ENCODE peak calls at places on chromosomes 6 and 20, in seven cellular contexts. One of them, this sample, is unnamed. For H3K9me3, the result is how much of the 10 kb centered on the place peaks cover.

GRCh38 chr6:26493258-26493657 is 6.8 kb upstream of the BTN1A1 start:
- DNase-seq in OCI-LY7: peak
- DNase-seq in endothelial cell of umbilical vein: peak
- DNase-seq in esophagus squamous epithelium: no peak
- DNase-seq in pancreas: no peak
- DNase-seq in SK-N-SH: no peak
- DNase-seq in A549: peak
- DNase-seq in this sample: no peak

GRCh38 chr6:36523936-36524499 is 23.3 kb downstream of the STK38 start:
- DNase-seq in OCI-LY7: no peak
- DNase-seq in endothelial cell of umbilical vein: no peak
- DNase-seq in esophagus squamous epithelium: no peak
- DNase-seq in pancreas: no peak
- DNase-seq in SK-N-SH: no peak
- DNase-seq in A549: no peak
- DNase-seq in this sample: no peak

GRCh38 chr6:137817219-137817618 is 49.8 kb upstream of the TNFAIP3 start:
- DNase-seq in OCI-LY7: no peak
- DNase-seq in endothelial cell of umbilical vein: no peak
- DNase-seq in esophagus squamous epithelium: no peak
- DNase-seq in pancreas: no peak
- DNase-seq in SK-N-SH: no peak
- DNase-seq in A549: no peak
- DNase-seq in this sample: no peak

GRCh38 chr6:121595646-121596045 is 160.2 kb downstream of the GJA1 start:
- DNase-seq in OCI-LY7: no peak
- DNase-seq in endothelial cell of umbilical vein: no peak
- DNase-seq in esophagus squamous epithelium: no peak
- DNase-seq in pancreas: no peak
- DNase-seq in SK-N-SH: no peak
- DNase-seq in A549: no peak
- DNase-seq in this sample: no peak

GRCh38 chr6:77292564-77293546 is 170.4 kb downstream of the HTR1B start:
- DNase-seq in OCI-LY7: no peak
- DNase-seq in endothelial cell of umbilical vein: peak
- DNase-seq in esophagus squamous epithelium: no peak
- DNase-seq in pancreas: no peak
- DNase-seq in SK-N-SH: no peak
- DNase-seq in A549: peak
- DNase-seq in this sample: peak

GRCh38 chr6:100549406-100550167 is 84.9 kb upstream of the SIM1 start:
- DNase-seq in OCI-LY7: no peak
- DNase-seq in endothelial cell of umbilical vein: no peak
- DNase-seq in esophagus squamous epithelium: no peak
- DNase-seq in pancreas: no peak
- DNase-seq in SK-N-SH: no peak
- DNase-seq in A549: no peak
- DNase-seq in this sample: no peak

GRCh38 chr6:159110748-159111147 is 58.5 kb upstream of the FNDC1 start:
- DNase-seq in OCI-LY7: peak
- DNase-seq in endothelial cell of umbilical vein: no peak
- DNase-seq in esophagus squamous epithelium: no peak
- DNase-seq in pancreas: no peak
- DNase-seq in SK-N-SH: no peak
- DNase-seq in A549: no peak
- DNase-seq in this sample: no peak

GRCh38 chr20:58231678-58232077 is 3.2 kb upstream of the ANKRD60 start:
- DNase-seq in OCI-LY7: peak
- DNase-seq in endothelial cell of umbilical vein: no peak
- DNase-seq in esophagus squamous epithelium: no peak
- DNase-seq in pancreas: no peak
- DNase-seq in SK-N-SH: peak
- DNase-seq in A549: peak
- DNase-seq in this sample: no peak

GRCh38 chr20:2658414-2659354 is 5.3 kb downstream of the IDH3B start:
- DNase-seq in OCI-LY7: no peak
- DNase-seq in endothelial cell of umbilical vein: no peak
- DNase-seq in esophagus squamous epithelium: no peak
- DNase-seq in pancreas: no peak
- DNase-seq in SK-N-SH: no peak
- DNase-seq in A549: peak
- DNase-seq in this sample: no peak

GRCh38 chr6:37491830-37492208 is 7.9 kb downstream of the CCDC167 start:
- DNase-seq in OCI-LY7: no peak
- DNase-seq in endothelial cell of umbilical vein: no peak
- DNase-seq in esophagus squamous epithelium: no peak
- DNase-seq in pancreas: no peak
- DNase-seq in SK-N-SH: no peak
- DNase-seq in A549: no peak
- DNase-seq in this sample: no peak

GRCh38 chr20:41205313-41205712 is 68.0 kb downstream of the PLCG1 start:
- DNase-seq in OCI-LY7: no peak
- DNase-seq in endothelial cell of umbilical vein: no peak
- DNase-seq in esophagus squamous epithelium: no peak
- DNase-seq in pancreas: no peak
- DNase-seq in SK-N-SH: no peak
- DNase-seq in A549: no peak
- DNase-seq in this sample: no peak

GRCh38 chr6:62775427-62776022 is 435.7 kb upstream of the FKBP1C start:
- DNase-seq in OCI-LY7: peak
- DNase-seq in endothelial cell of umbilical vein: no peak
- DNase-seq in esophagus squamous epithelium: no peak
- DNase-seq in pancreas: no peak
- DNase-seq in SK-N-SH: peak
- DNase-seq in A549: peak
- DNase-seq in this sample: no peak

GRCh38 chr6:111743859-111744692 is 129.2 kb downstream of the FYN start:
- DNase-seq in OCI-LY7: no peak
- DNase-seq in endothelial cell of umbilical vein: no peak
- DNase-seq in esophagus squamous epithelium: no peak
- DNase-seq in pancreas: no peak
- DNase-seq in SK-N-SH: peak
- DNase-seq in A549: no peak
- DNase-seq in this sample: no peak

GRCh38 chr20:24662286-24662685 is 192.9 kb downstream of the SYNDIG1 start:
- DNase-seq in OCI-LY7: no peak
- DNase-seq in endothelial cell of umbilical vein: no peak
- DNase-seq in esophagus squamous epithelium: no peak
- DNase-seq in pancreas: no peak
- DNase-seq in SK-N-SH: no peak
- DNase-seq in A549: no peak
- DNase-seq in this sample: no peak

GRCh38 chr6:49556429-49556837 is 6.0 kb downstream of the C6orf141 start:
- DNase-seq in OCI-LY7: no peak
- DNase-seq in endothelial cell of umbilical vein: peak
- DNase-seq in esophagus squamous epithelium: no peak
- DNase-seq in pancreas: peak
- DNase-seq in SK-N-SH: no peak
- DNase-seq in A549: peak
- DNase-seq in this sample: peak

GRCh38 chr6:123804771-123805540 is 1.3 kb downstream of the NKAIN2 start:
- DNase-seq in OCI-LY7: no peak
- DNase-seq in endothelial cell of umbilical vein: no peak
- DNase-seq in esophagus squamous epithelium: no peak
- DNase-seq in pancreas: no peak
- DNase-seq in SK-N-SH: no peak
- DNase-seq in A549: no peak
- DNase-seq in this sample: no peak

GRCh38 chr6:44305200-44305725 is 7.9 kb downstream of the AARS2 start:
- DNase-seq in OCI-LY7: no peak
- DNase-seq in endothelial cell of umbilical vein: no peak
- DNase-seq in esophagus squamous epithelium: no peak
- DNase-seq in pancreas: no peak
- DNase-seq in SK-N-SH: no peak
- DNase-seq in A549: no peak
- DNase-seq in this sample: no peak

GRCh38 chr6:119541132-119541905 is 191.8 kb upstream of the MAN1A1 start:
- DNase-seq in OCI-LY7: no peak
- DNase-seq in endothelial cell of umbilical vein: no peak
- DNase-seq in esophagus squamous epithelium: no peak
- DNase-seq in pancreas: no peak
- DNase-seq in SK-N-SH: peak
- DNase-seq in A549: peak
- DNase-seq in this sample: peak

GRCh38 chr20:11553603-11554002 is 364.1 kb upstream of the BTBD3 start:
- DNase-seq in OCI-LY7: no peak
- DNase-seq in endothelial cell of umbilical vein: peak
- DNase-seq in esophagus squamous epithelium: no peak
- DNase-seq in pancreas: no peak
- DNase-seq in SK-N-SH: no peak
- DNase-seq in A549: peak
- DNase-seq in this sample: no peak

DNA sequence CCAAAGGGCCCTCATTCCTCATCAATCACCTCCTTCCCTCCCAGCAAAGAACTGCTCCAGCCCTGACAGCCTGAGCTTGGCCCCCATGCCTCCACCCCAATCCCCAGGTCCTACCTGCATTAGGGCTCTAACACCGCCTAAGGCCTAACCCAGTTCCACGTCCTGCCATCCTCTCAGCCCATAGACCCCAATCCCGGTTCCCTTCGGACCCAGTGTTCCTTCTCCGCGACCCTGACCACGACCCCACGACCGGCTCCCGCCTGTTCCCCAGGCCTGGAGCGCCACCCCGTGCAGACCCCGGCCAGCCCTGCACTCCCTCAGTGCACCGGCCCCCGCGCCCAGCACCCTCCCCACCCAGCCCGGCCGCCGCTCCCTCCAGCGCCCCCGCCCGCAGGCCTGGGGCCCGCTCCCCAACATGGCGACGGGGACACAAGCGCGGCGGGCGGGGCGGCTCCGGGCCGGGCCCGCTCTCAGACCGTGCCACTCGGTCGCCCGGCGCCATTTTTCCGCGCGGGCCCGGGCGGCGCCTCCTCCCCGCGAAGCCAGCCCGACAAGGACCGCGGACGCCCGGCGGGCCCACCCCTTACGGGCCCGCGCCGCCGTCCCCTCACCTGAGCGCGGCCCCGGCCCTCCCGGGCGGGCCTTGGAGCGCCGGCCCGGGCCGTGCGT is 456 bp downstream of the NCOA6 start:
- DNase-seq in OCI-LY7: peak
- DNase-seq in endothelial cell of umbilical vein: peak
- DNase-seq in esophagus squamous epithelium: no peak
- DNase-seq in pancreas: peak
- DNase-seq in SK-N-SH: peak
- DNase-seq in A549: peak
- DNase-seq in this sample: no peak
- TF ChIP-seq CTCF in OCI-LY7: peak
- TF ChIP-seq CTCF in endothelial cell of umbilical vein: no peak
- TF ChIP-seq CTCF in esophagus squamous epithelium: no peak
- TF ChIP-seq CTCF in pancreas: no peak
- TF ChIP-seq CTCF in SK-N-SH: peak
- TF ChIP-seq CTCF in A549: no peak
- TF ChIP-seq CTCF in this sample: no peak

GRCh38 chr6:345747-346388 is 45.7 kb upstream of the IRF4 start:
- DNase-seq in OCI-LY7: no peak
- DNase-seq in endothelial cell of umbilical vein: no peak
- DNase-seq in esophagus squamous epithelium: no peak
- DNase-seq in pancreas: no peak
- DNase-seq in SK-N-SH: no peak
- DNase-seq in A549: no peak
- DNase-seq in this sample: no peak
- H3K9me3 ChIP-seq in OCI-LY7: under half
- H3K9me3 ChIP-seq in endothelial cell of umbilical vein: under half
- H3K9me3 ChIP-seq in esophagus squamous epithelium: under half
- H3K9me3 ChIP-seq in pancreas: under half
- H3K9me3 ChIP-seq in SK-N-SH: under half
- H3K9me3 ChIP-seq in A549: under half
- H3K9me3 ChIP-seq in this sample: under half

GRCh38 chr6:168149015-168149414 is 70.0 kb upstream of the FRMD1 start:
- DNase-seq in OCI-LY7: no peak
- DNase-seq in endothelial cell of umbilical vein: no peak
- DNase-seq in esophagus squamous epithelium: no peak
- DNase-seq in pancreas: no peak
- DNase-seq in SK-N-SH: no peak
- DNase-seq in A549: no peak
- DNase-seq in this sample: no peak

GRCh38 chr6:168148231-168148849 is 69.3 kb upstream of the FRMD1 start:
- DNase-seq in OCI-LY7: no peak
- DNase-seq in endothelial cell of umbilical vein: no peak
- DNase-seq in esophagus squamous epithelium: no peak
- DNase-seq in pancreas: no peak
- DNase-seq in SK-N-SH: no peak
- DNase-seq in A549: no peak
- DNase-seq in this sample: no peak

GRCh38 chr6:168147205-168147738 is 68.3 kb upstream of the FRMD1 start:
- DNase-seq in OCI-LY7: no peak
- DNase-seq in endothelial cell of umbilical vein: no peak
- DNase-seq in esophagus squamous epithelium: no peak
- DNase-seq in pancreas: no peak
- DNase-seq in SK-N-SH: no peak
- DNase-seq in A549: no peak
- DNase-seq in this sample: no peak

GRCh38 chr6:168152306-168152963 is 73.4 kb upstream of the FRMD1 start:
- DNase-seq in OCI-LY7: no peak
- DNase-seq in endothelial cell of umbilical vein: no peak
- DNase-seq in esophagus squamous epithelium: no peak
- DNase-seq in pancreas: no peak
- DNase-seq in SK-N-SH: no peak
- DNase-seq in A549: no peak
- DNase-seq in this sample: no peak

DNA sequence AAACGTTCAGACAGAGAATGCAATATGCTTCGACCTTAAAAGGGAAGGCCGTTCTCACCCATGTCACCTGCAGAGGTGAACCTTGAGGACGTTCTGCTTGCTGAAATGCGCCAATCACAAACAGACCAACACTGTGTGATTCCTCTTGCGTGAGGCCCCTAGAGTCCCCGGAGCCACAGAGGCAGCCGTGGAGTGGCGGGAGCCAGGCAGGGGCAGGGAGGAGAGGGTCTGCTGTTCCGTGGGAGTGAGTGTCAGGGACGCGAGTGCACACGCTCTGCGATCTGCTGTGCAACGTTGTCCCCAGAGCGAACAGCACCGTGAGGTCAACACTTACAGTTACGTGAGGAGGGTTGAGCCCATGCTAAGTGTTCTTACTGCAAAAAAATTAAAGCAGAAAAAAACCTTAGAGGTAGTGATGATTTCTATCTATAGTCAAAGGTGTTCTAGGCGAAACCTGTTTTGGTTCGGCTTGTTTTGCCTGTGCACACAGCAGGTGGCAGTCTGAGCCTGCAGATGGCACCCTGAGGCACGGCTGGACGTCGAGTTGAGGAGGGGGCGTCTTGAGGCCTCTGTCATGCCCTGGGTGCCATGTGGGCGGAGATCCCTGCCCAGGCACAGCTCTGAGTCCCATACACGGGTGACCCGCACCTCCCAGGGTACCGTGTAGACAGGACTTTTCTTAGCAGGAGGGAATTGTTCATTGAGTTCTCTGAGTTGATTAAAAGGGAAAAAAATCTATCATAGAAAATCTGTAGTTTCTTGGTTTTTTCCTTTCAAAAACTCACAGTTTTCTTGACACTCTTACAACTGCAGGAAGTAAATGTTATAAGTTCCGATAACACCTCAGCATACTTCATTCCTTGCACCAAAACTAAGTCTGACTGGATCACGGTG is 71.8 kb upstream of the FRMD1 start:
- DNase-seq in OCI-LY7: no peak
- DNase-seq in endothelial cell of umbilical vein: no peak
- DNase-seq in esophagus squamous epithelium: no peak
- DNase-seq in pancreas: peak
- DNase-seq in SK-N-SH: peak
- DNase-seq in A549: peak
- DNase-seq in this sample: no peak
- TF ChIP-seq CTCF in OCI-LY7: peak
- TF ChIP-seq CTCF in endothelial cell of umbilical vein: no peak
- TF ChIP-seq CTCF in esophagus squamous epithelium: peak
- TF ChIP-seq CTCF in pancreas: peak
- TF ChIP-seq CTCF in SK-N-SH: no peak
- TF ChIP-seq CTCF in A549: peak
- TF ChIP-seq CTCF in this sample: no peak

GRCh38 chr6:116280161-116280959 is 630 bp upstream of the TSPYL1 start:
- DNase-seq in OCI-LY7: peak
- DNase-seq in endothelial cell of umbilical vein: no peak
- DNase-seq in esophagus squamous epithelium: no peak
- DNase-seq in pancreas: no peak
- DNase-seq in SK-N-SH: no peak
- DNase-seq in A549: peak
- DNase-seq in this sample: no peak
- H3K9me3 ChIP-seq in OCI-LY7: under half
- H3K9me3 ChIP-seq in endothelial cell of umbilical vein: under half
- H3K9me3 ChIP-seq in esophagus squamous epithelium: under half
- H3K9me3 ChIP-seq in pancreas: under half
- H3K9me3 ChIP-seq in SK-N-SH: under half
- H3K9me3 ChIP-seq in A549: under half
- H3K9me3 ChIP-seq in this sample: under half